ENCODE peak calls at places on chromosomes 3 and 15, in five cellular contexts. One of them, this sample, is unnamed.

GRCh38 chr3:52788890-52789745 is 5.5 kb upstream of the ITIH3 start:
- DNase-seq in transverse colon: no peak
- DNase-seq in A549: no peak
- DNase-seq in uterus: no peak
- DNase-seq in spleen: peak; percentile 53
- DNase-seq in this sample: no peak

GRCh38 chr15:94234300-94234699 is 2.9 kb downstream of the MCTP2 start:
- DNase-seq in A549: no peak
- DNase-seq in transverse colon: no peak
- DNase-seq in spleen: no peak
- DNase-seq in uterus: no peak
- DNase-seq in this sample: no peak

GRCh38 chr15:59312199-59312598 is 60.5 kb downstream of the MYO1E start:
- DNase-seq in transverse colon: no peak
- DNase-seq in uterus: no peak
- DNase-seq in A549: no peak
- DNase-seq in spleen: no peak
- DNase-seq in this sample: no peak

GRCh38 chr3:54696313-54696712 is 231.5 kb downstream of the LRTM1 start:
- DNase-seq in spleen: no peak
- DNase-seq in uterus: no peak
- DNase-seq in transverse colon: no peak
- DNase-seq in A549: no peak
- DNase-seq in this sample: no peak

GRCh38 chr15:33675246-33675645 is 293.1 kb upstream of the CHRM5 start:
- DNase-seq in uterus: no peak
- DNase-seq in A549: peak; percentile 36
- DNase-seq in transverse colon: no peak
- DNase-seq in spleen: no peak
- DNase-seq in this sample: no peak

GRCh38 chr3:103006541-103006940 is 571.7 kb downstream of the ZPLD1 start:
- DNase-seq in transverse colon: no peak
- DNase-seq in uterus: no peak
- DNase-seq in A549: no peak
- DNase-seq in spleen: no peak
- DNase-seq in this sample: no peak

GRCh38 chr3:111910806-111911205 is 51.7 kb downstream of the PHLDB2 start:
- DNase-seq in A549: no peak
- DNase-seq in uterus: no peak
- DNase-seq in transverse colon: no peak
- DNase-seq in spleen: no peak
- DNase-seq in this sample: no peak

GRCh38 chr3:39278616-39278935 is 1.3 kb downstream of the CX3CR1 start:
- DNase-seq in A549: no peak
- DNase-seq in uterus: no peak
- DNase-seq in transverse colon: no peak
- DNase-seq in spleen: no peak
- DNase-seq in this sample: no peak

GRCh38 chr15:94421711-94422110 is 190.3 kb downstream of the MCTP2 start:
- DNase-seq in spleen: no peak
- DNase-seq in uterus: no peak
- DNase-seq in A549: no peak
- DNase-seq in transverse colon: no peak
- DNase-seq in this sample: no peak

GRCh38 chr3:135081451-135082434 is 286.7 kb downstream of the EPHB1 start:
- DNase-seq in uterus: no peak
- DNase-seq in spleen: no peak
- DNase-seq in A549: no peak
- DNase-seq in transverse colon: no peak
- DNase-seq in this sample: no peak

GRCh38 chr3:52555056-52555455 is 18.7 kb downstream of the UQCC5 start:
- DNase-seq in uterus: no peak
- DNase-seq in spleen: no peak
- DNase-seq in A549: no peak
- DNase-seq in transverse colon: no peak
- DNase-seq in this sample: no peak

GRCh38 chr15:101210466-101210865 is 41.4 kb downstream of the CHSY1 start:
- DNase-seq in transverse colon: no peak
- DNase-seq in uterus: no peak
- DNase-seq in A549: no peak
- DNase-seq in spleen: no peak
- DNase-seq in this sample: no peak

DNA sequence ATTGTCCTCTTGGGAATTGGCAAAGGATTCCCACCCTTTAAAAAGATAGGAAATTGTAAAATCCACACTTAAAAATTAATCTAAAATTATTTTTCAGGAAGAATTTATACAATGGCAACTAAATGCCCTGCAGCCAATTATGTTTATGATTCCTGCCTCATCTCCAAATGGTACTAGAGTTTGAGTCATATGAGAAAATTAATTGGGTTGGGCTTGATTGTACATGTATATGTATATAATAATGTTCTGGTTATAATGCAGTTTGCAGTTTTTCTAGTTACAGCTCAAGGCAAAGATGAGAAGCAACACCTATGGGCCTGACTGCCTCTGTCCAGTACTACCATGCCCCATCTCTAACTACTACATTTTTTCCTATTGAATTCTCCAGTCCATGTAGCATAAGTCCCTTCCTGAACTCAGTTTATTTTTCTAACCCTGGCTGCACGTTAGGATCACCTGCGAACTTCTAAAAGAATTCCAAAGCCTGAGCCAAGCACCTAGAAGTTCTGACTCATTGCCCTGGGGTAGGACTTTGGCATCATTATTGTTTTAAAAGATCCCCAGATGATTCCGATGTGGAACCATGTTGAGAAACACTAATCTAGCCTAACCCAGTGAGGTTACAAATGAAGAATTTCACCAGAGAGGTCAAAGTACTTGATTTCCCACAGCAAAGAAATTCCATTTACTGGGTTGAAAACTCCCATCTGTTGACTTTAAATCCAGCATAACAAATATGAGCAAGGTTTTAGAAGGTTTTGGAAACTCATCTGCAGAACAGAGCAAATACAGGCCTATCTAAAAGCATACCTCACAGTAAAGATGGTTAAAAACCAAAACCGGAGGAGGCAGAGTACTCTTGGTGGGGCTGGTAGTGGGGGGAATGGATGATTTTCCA is 19.4 kb downstream of the TGFBR2 start:
- DNase-seq in A549: no peak
- DNase-seq in transverse colon: no peak
- DNase-seq in uterus: no peak
- DNase-seq in spleen: no peak
- DNase-seq in this sample: no peak
- H3K4me1 ChIP-seq in A549: peaks cover 97% of the 10 kb centered on the region
- H3K4me1 ChIP-seq in transverse colon: peaks cover 34% of the 10 kb centered on the region
- H3K4me1 ChIP-seq in uterus: peaks cover 11% of the 10 kb centered on the region
- H3K4me1 ChIP-seq in spleen: peaks cover 85% of the 10 kb centered on the region
- H3K4me1 ChIP-seq in this sample: peaks cover 78% of the 10 kb centered on the region

GRCh38 chr15:28269097-28269496 is 52.9 kb downstream of the HERC2 start:
- DNase-seq in uterus: no peak
- DNase-seq in A549: no peak
- DNase-seq in spleen: no peak
- DNase-seq in transverse colon: no peak
- DNase-seq in this sample: no peak

GRCh38 chr15:28262438-28262837 is 59.5 kb downstream of the HERC2 start:
- DNase-seq in transverse colon: no peak
- DNase-seq in A549: no peak
- DNase-seq in spleen: no peak
- DNase-seq in uterus: no peak
- DNase-seq in this sample: no peak

GRCh38 chr15:28267727-28268126 is 54.3 kb downstream of the HERC2 start:
- DNase-seq in transverse colon: no peak
- DNase-seq in uterus: no peak
- DNase-seq in A549: no peak
- DNase-seq in spleen: no peak
- DNase-seq in this sample: no peak

GRCh38 chr15:28264166-28264565 is 57.8 kb downstream of the HERC2 start:
- DNase-seq in uterus: no peak
- DNase-seq in A549: no peak
- DNase-seq in transverse colon: no peak
- DNase-seq in spleen: no peak
- DNase-seq in this sample: no peak

GRCh38 chr15:28265334-28266019 is 56.5 kb downstream of the HERC2 start:
- DNase-seq in A549: no peak
- DNase-seq in transverse colon: no peak
- DNase-seq in uterus: no peak
- DNase-seq in spleen: peak; percentile 66
- DNase-seq in this sample: no peak
- H3K27ac ChIP-seq in A549: no peak overlapping the region
- H3K27ac ChIP-seq in transverse colon: no peak overlapping the region
- H3K27ac ChIP-seq in uterus: no peak overlapping the region
- H3K27ac ChIP-seq in spleen: no peak overlapping the region
- H3K27ac ChIP-seq in this sample: no peak overlapping the region

GRCh38 chr3:49703443-49703927 is 14.1 kb downstream of the RNF123 start:
- DNase-seq in transverse colon: peak; percentile 69
- DNase-seq in uterus: peak; percentile 43
- DNase-seq in A549: peak; percentile 62
- DNase-seq in spleen: peak; percentile 87
- DNase-seq in this sample: no peak
- TF ChIP-seq POLR2A in transverse colon: no peak
- TF ChIP-seq POLR2A in uterus: no peak
- TF ChIP-seq POLR2A in A549: no peak
- TF ChIP-seq POLR2A in spleen: no peak
- TF ChIP-seq POLR2A in this sample: no peak

GRCh38 chr3:37037352-37037751 is 44.0 kb downstream of the MLH1 start:
- DNase-seq in spleen: no peak
- DNase-seq in transverse colon: no peak
- DNase-seq in uterus: no peak
- DNase-seq in A549: no peak
- DNase-seq in this sample: no peak
- H3K4me1 ChIP-seq in spleen: no peaks in the 10 kb centered on the region
- H3K4me1 ChIP-seq in transverse colon: no peaks in the 10 kb centered on the region
- H3K4me1 ChIP-seq in uterus: no peaks in the 10 kb centered on the region
- H3K4me1 ChIP-seq in A549: no peaks in the 10 kb centered on the region
- H3K4me1 ChIP-seq in this sample: peaks cover 7% of the 10 kb centered on the region

GRCh38 chr3:179606534-179607085 is 2.0 kb downstream of the NDUFB5 start:
- DNase-seq in transverse colon: no peak
- DNase-seq in A549: no peak
- DNase-seq in uterus: no peak
- DNase-seq in spleen: no peak
- DNase-seq in this sample: no peak

GRCh38 chr3:179603831-179604230 is 607 bp downstream of the MRPL47 start:
- DNase-seq in A549: no peak
- DNase-seq in uterus: no peak
- DNase-seq in spleen: no peak
- DNase-seq in transverse colon: no peak
- DNase-seq in this sample: no peak

GRCh38 chr3:179599531-179599930 is 4.9 kb downstream of the MRPL47 start:
- DNase-seq in A549: no peak
- DNase-seq in spleen: no peak
- DNase-seq in uterus: no peak
- DNase-seq in transverse colon: no peak
- DNase-seq in this sample: no peak

GRCh38 chr3:179608931-179609720 is 4.5 kb downstream of the NDUFB5 start:
- DNase-seq in uterus: no peak
- DNase-seq in transverse colon: no peak
- DNase-seq in spleen: no peak
- DNase-seq in A549: no peak
- DNase-seq in this sample: no peak

GRCh38 chr3:179604336-179605078 is at the start of the genes MRPL47 and NDUFB5:
- DNase-seq in A549: peak; percentile 83
- DNase-seq in uterus: peak; percentile 95
- DNase-seq in transverse colon: peak; percentile 96
- DNase-seq in spleen: peak; percentile 97
- DNase-seq in this sample: peak; percentile 71
- H3K27ac ChIP-seq in A549: peak within 1 kb of the TSS; percentile 86
- H3K27ac ChIP-seq in uterus: peak within 1 kb of the TSS; percentile 93
- H3K27ac ChIP-seq in transverse colon: peak within 1 kb of the TSS; percentile 96
- H3K27ac ChIP-seq in spleen: peak within 1 kb of the TSS; percentile 90
- H3K27ac ChIP-seq in this sample: peak within 1 kb of the TSS; percentile 94

DNA sequence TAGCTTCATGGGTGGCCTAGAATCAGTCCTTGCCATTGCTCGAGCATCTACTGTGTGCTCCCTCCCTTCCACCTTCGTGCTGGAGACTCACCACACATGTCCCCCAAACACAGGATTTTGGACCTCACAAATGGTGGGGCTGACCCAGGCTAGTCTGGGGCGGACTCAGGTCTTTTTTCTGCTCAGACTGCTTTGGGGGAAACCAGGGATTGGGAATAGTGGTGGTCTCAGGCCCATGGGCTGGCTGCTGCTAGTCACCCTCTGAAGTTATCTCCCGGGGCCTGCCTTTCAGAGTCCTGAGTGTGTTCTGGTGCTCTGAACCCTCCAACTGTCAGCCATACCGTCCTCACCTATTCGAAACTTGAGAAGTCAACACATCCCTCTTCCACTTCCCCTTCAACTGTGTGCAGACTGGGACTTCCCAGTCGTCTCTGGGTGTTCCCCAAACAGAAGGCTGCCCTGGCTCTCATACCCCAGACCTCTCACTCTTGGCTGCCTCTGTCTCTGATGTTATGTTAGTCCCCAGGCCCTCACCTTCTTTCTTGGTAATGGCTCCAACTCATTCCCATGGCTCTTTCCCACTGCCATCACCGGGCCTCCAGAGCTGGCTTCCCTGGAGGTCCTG is 46.0 kb downstream of the PPCDC start:
- DNase-seq in A549: no peak
- DNase-seq in uterus: no peak
- DNase-seq in transverse colon: no peak
- DNase-seq in spleen: peak; percentile 84
- DNase-seq in this sample: no peak
- TF ChIP-seq POLR2A in A549: no peak
- TF ChIP-seq POLR2A in uterus: no peak
- TF ChIP-seq POLR2A in transverse colon: no peak
- TF ChIP-seq POLR2A in spleen: no peak
- TF ChIP-seq POLR2A in this sample: no peak

DNA sequence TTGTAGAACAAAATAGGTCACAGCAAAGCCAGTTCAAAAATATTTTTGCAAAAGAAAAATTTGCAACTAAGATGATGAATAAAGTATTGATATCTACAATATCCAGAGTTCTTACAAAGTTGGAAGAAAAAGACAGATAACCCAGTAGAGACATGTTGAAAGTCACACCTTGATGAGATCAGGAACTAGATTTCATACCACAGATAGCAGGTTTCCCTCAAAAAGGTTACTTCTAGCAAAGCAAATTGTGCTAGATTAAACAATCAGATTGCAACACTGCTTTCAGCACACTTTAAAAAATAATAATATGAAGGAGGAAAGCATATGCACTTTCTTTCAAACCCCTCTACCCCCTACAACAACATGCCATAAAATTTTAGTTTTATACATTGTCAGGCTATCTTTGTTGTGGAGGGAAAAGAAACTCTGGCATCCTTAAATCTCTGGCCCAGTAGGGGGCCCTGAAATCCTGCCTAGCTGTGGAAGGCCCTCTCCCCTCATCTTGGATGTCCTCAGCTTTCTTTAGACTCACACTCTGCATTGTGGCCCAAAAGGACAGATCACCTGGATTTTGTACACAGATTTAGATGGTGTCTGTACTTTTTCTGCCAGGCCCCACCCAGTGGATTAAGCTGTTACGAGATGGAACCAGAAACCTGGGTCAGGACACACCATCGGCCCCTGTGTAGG is 50.9 kb downstream of the CCR3 start:
- DNase-seq in spleen: no peak
- DNase-seq in transverse colon: no peak
- DNase-seq in uterus: no peak
- DNase-seq in A549: no peak
- DNase-seq in this sample: no peak
- H3K4me1 ChIP-seq in spleen: no peaks in the 10 kb centered on the region
- H3K4me1 ChIP-seq in transverse colon: no peaks in the 10 kb centered on the region
- H3K4me1 ChIP-seq in uterus: no peaks in the 10 kb centered on the region
- H3K4me1 ChIP-seq in A549: no peaks in the 10 kb centered on the region
- H3K4me1 ChIP-seq in this sample: peaks cover 14% of the 10 kb centered on the region

This sample was measured in esophagus squamous epithelium.